ENCODE peak calls at places on chromosomes 6 and 20, in nine cellular contexts. X, E, T, Y, F, K, O, N and S are unnamed samples.

GRCh38 chr6:158808442-158808833 is 10.7 kb downstream of the EZR start:
- DNase-seq in F (no peak), Y (no peak), N (no peak), X (no peak), K (no peak), T (no peak), O (peak), E (no peak), S (no peak)

GRCh38 chr6:321158-321438 is 28.8 kb downstream of the DUSP22 start:
- DNase-seq in Y (no peak), E (no peak), O (no peak), F (no peak), X (no peak), K (no peak), T (no peak), N (no peak), S (no peak)

GRCh38 chr20:33131949-33132822 is 35.8 kb upstream of the BPIFA2 start:
- DNase-seq in Y (no peak), T (no peak), E (no peak), K (no peak), F (no peak), X (no peak), N (no peak), O (no peak), S (no peak)

GRCh38 chr20:23235173-23236027 is 115.2 kb upstream of the NXT1 start:
- DNase-seq in F (no peak), T (peak), N (peak), K (peak), X (peak), Y (peak), E (no peak), O (peak), S (peak)

GRCh38 chr20:45611054-45611453 is 18.5 kb upstream of the WFDC10A start:
- DNase-seq in N (no peak), Y (no peak), T (no peak), E (peak), X (peak), O (no peak), K (no peak), F (peak), S (no peak)

GRCh38 chr6:112956696-112957525 is 609.8 kb downstream of the RFPL4B start:
- DNase-seq in X (peak), E (peak), O (no peak), K (no peak), F (peak), T (peak), N (peak), Y (no peak), S (no peak)

GRCh38 chr6:97864366-97864765 is 581.4 kb upstream of the MMS22L start:
- DNase-seq in N (no peak), K (no peak), X (no peak), F (no peak), O (no peak), T (no peak), Y (no peak), E (no peak), S (no peak)

GRCh38 chr6:170111816-170112582 is 178.9 kb downstream of the DLL1 start:
- DNase-seq in Y (no peak), T (no peak), E (no peak), F (no peak), X (no peak), N (peak), K (no peak), O (peak), S (peak)

GRCh38 chr6:139474145-139475108 is 100.0 kb upstream of the CITED2 start:
- DNase-seq in F (peak), K (no peak), N (no peak), T (no peak), Y (no peak), O (no peak), X (peak), E (no peak), S (no peak)
- H3K4me3 ChIP-seq in F (peak), K (no peak), N (no peak), T (no peak), Y (peak), O (peak), X (no peak), E (peak), S (peak)

GRCh38 chr6:24394777-24395437 is 7.8 kb upstream of the MRS2 start:
- DNase-seq in F (peak), N (no peak), E (peak), X (peak), K (no peak), O (no peak), T (no peak), Y (no peak), S (no peak)

GRCh38 chr6:24397631-24398030 is 5.1 kb upstream of the MRS2 start:
- DNase-seq in O (no peak), N (no peak), F (no peak), K (no peak), T (no peak), E (no peak), X (no peak), Y (no peak), S (no peak)

GRCh38 chr6:24401458-24401857 is 1.3 kb upstream of the MRS2 start:
- DNase-seq in E (no peak), X (no peak), T (no peak), F (no peak), Y (no peak), O (no peak), N (no peak), K (no peak), S (no peak)

GRCh38 chr6:24394061-24394460 is 8.7 kb upstream of the MRS2 start:
- DNase-seq in F (no peak), O (no peak), Y (no peak), T (no peak), X (no peak), K (no peak), N (peak), E (no peak), S (no peak)

DNA sequence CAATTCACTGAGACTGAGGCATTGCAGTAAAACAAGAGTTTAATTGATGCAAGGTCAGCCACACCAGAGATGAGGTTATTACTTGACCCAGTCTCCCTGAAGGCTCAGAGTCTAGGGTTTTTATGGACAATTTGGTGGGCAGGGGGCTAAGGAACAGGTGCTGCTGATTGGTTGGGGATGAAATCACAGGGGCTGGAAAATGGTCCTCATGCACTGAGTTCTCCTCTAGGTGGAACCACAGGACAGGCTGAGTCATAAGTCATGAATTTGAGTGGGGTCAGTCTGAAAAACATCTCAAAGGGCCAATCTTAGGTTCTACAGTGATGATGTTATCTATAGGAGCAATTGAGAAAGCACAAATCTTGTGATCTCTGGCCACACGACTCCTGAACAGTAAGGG is 6.0 kb upstream of the MRS2 start:
- DNase-seq in T (no peak), E (no peak), F (no peak), N (no peak), O (no peak), X (no peak), Y (no peak), K (no peak), S (no peak)
- H3K4me3 ChIP-seq in T (no peak), E (no peak), F (no peak), N (no peak), O (no peak), X (no peak), Y (no peak), K (no peak), S (no peak)

GRCh38 chr20:36449663-36450062 is 91.7 kb upstream of the MYL9 start:
- DNase-seq in T (no peak), N (no peak), K (no peak), X (no peak), O (no peak), Y (no peak), F (no peak), E (no peak), S (no peak)

GRCh38 chr20:36455972-36456625 is 85.2 kb upstream of the MYL9 start:
- DNase-seq in K (no peak), E (no peak), Y (no peak), X (no peak), N (no peak), F (no peak), O (no peak), T (no peak), S (no peak)

GRCh38 chr20:36454664-36455427 is 86.5 kb upstream of the MYL9 start:
- DNase-seq in T (peak), E (no peak), F (no peak), N (no peak), K (no peak), X (no peak), Y (peak), O (peak), S (peak)
- H3K4me3 ChIP-seq in T (no peak), E (no peak), F (no peak), N (no peak), K (no peak), X (no peak), Y (peak), O (no peak), S (no peak)

DNA sequence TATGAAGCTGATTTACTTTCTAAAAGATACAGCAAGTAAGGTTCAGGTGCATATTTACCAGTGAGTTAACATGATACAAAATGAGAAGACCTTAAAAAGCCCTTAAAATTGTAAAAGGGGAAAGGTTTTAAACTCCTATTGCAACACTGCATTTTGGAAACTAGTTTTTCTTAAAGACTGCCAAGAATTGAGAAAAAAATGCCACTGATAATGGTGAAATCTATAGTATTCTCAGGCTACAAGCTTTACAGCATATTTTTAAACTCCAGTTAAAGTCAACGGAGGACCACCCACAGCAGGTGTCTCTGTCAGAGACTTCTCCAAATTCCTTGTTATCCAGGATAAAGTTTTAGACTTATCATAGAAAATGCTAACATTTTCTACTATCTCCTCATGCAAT is 53.6 kb downstream of the ELOVL5 start:
- DNase-seq in X (no peak), N (no peak), O (no peak), F (no peak), K (no peak), E (no peak), T (no peak), Y (no peak), S (no peak)
- H3K4me3 ChIP-seq in X (no peak), N (no peak), O (no peak), F (no peak), K (no peak), E (no peak), T (no peak), Y (no peak), S (no peak)

DNA sequence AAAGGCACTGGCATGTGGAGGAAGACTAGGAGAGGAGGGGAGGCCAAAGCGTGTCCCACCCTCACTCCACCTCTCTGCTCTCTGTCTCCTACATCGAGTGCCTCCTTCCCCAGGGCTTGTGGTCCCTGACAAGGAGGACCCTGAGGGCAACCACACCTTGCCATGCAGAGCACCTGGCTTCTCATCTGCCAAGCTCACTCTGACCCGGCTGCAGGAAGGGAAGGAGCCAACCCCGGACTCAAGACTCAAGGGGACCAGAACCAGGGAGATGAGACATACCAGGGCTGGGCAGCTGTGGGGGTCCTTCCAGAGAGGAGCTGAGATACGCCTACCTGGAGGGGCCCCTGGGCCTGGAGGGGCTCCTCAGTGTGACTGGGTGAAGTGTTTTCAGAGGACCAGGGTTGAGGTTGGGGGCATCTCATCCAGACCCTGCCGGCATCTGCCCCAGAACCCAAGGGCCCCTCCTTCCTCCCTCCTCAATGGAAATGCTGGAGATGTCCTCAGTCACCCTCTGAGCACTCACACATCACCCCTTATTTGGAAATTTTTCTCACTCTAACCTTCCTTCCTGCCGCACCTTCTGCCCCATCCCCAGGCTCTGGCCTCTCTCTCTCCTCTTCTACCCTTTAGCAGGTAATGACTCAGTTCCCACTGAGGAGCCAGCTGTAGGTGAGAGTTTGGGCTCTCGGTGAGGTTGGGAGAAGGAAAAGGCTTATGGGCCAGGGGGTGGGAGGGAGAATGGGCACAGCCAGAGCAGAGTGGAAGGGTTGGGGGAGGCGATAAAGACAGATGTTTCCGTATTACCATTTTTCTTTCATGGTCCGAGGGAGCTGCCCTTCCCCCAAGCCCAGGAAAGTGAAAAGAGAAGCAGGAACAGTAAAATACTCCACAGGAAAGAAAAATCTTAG is 32.0 kb upstream of the POU5F1 start:
- DNase-seq in E (no peak), Y (no peak), K (no peak), T (no peak), F (no peak), X (no peak), O (no peak), N (no peak), S (no peak)
- H3K4me3 ChIP-seq in E (no peak), Y (no peak), K (no peak), T (no peak), F (no peak), X (peak), O (no peak), N (no peak), S (no peak)

GRCh38 chr20:51563597-51564332 is 21.2 kb upstream of the NFATC2 start:
- DNase-seq in Y (peak), N (peak), K (peak), F (peak), X (peak), E (peak), O (peak), T (peak), S (peak)
- H3K4me3 ChIP-seq in Y (peak), N (peak), K (peak), F (peak), X (no peak), E (no peak), O (no peak), T (no peak), S (no peak)

GRCh38 chr6:18281564-18281963 is 17.2 kb upstream of the DEK start:
- DNase-seq in K (no peak), Y (no peak), O (no peak), T (no peak), N (no peak), X (no peak), F (no peak), E (no peak), S (no peak)

GRCh38 chr6:18280084-18280483 is 15.8 kb upstream of the DEK start:
- DNase-seq in O (no peak), K (no peak), Y (no peak), N (no peak), E (no peak), X (no peak), F (no peak), T (no peak), S (no peak)

GRCh38 chr6:18289283-18289682 is 25.0 kb upstream of the DEK start:
- DNase-seq in X (no peak), Y (no peak), N (no peak), O (no peak), F (no peak), E (no peak), T (no peak), K (no peak), S (no peak)

DNA sequence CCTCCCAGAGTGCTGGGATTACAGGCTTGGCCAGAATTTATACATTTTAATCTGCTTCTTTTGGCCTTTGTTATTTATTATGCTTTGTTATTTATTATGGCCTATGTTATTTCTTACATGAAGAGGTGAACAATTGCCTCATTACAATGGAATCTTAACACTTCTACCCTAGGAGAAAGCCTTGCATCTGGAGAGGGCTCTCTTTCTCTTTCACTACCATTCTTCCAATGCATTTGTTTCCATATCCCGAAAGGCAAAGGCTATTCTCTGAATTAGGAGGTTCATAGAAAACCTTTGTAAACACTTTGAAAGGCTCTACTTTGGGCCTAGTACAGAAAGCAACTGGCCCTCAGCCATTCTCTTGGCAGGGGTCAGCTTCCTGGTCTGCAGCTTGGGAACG is 19.9 kb upstream of the DEK start:
- DNase-seq in N (no peak), K (no peak), Y (no peak), F (no peak), E (no peak), O (no peak), T (no peak), X (no peak), S (no peak)
- H3K4me3 ChIP-seq in N (no peak), K (no peak), Y (no peak), F (no peak), E (no peak), O (no peak), T (no peak), X (no peak), S (no peak)

GRCh38 chr6:28541996-28542395 is 16.3 kb downstream of the GPX5 start:
- DNase-seq in F (no peak), T (no peak), K (no peak), N (no peak), X (no peak), E (no peak), O (no peak), Y (no peak), S (no peak)
- H3K4me3 ChIP-seq in F (no peak), T (no peak), K (peak), N (peak), X (peak), E (no peak), O (no peak), Y (peak), S (peak)